ENCODE peak calls at places on chromosomes 7 and 10, in eight cellular contexts. B, D, I, Z, Q, J, U and M are unnamed samples.

GRCh38 chr7:159093351-159093971 is 51.2 kb downstream of the VIPR2 start:
- DNase-seq in D (no peak), J (no peak), Z (no peak), Q (no peak), B (no peak), U (no peak), I (no peak), M (no peak)

GRCh38 chr10:94240901-94241300 is 121.8 kb downstream of the NOC3L start:
- DNase-seq in U (no peak), J (no peak), D (no peak), B (no peak), Q (no peak), Z (no peak), I (no peak), M (no peak)

GRCh38 chr10:126842836-126843235 is 62.4 kb upstream of the DOCK1 start:
- DNase-seq in D (no peak), Z (no peak), I (no peak), J (no peak), Q (no peak), B (no peak), U (no peak), M (no peak)

GRCh38 chr7:130505753-130506152 is 13.9 kb downstream of the MEST start:
- DNase-seq in Z (no peak), Q (no peak), I (no peak), D (peak), U (no peak), J (no peak), B (no peak), M (no peak)

GRCh38 chr7:14000247-14000646 is 10.8 kb upstream of the ETV1 start:
- DNase-seq in J (no peak), D (no peak), I (no peak), B (no peak), Q (no peak), U (no peak), Z (no peak), M (no peak)

GRCh38 chr10:84293574-84294016 is 34.8 kb upstream of the CCSER2 start:
- DNase-seq in I (no peak), U (no peak), D (no peak), B (no peak), Q (no peak), J (no peak), Z (no peak), M (no peak)

GRCh38 chr7:148918058-148918596 is 34.0 kb upstream of the EZH2 start:
- DNase-seq in I (no peak), D (no peak), B (no peak), U (no peak), Q (no peak), J (no peak), Z (no peak), M (no peak)

GRCh38 chr10:97991875-97992274 is 38.5 kb downstream of the CRTAC1 start:
- DNase-seq in Z (no peak), I (peak), B (no peak), U (no peak), Q (no peak), D (peak), J (peak), M (no peak)

GRCh38 chr10:7707102-7707501 is 4.0 kb downstream of the ITIH2 start:
- DNase-seq in I (no peak), J (no peak), Z (no peak), D (no peak), Q (no peak), B (no peak), U (no peak), M (no peak)

GRCh38 chr10:131732631-131733127 is 168.1 kb upstream of the PPP2R2D start:
- DNase-seq in I (no peak), Z (no peak), Q (no peak), B (no peak), D (no peak), J (peak), U (no peak), M (no peak)

GRCh38 chr7:130458256-130458655 is 17.4 kb upstream of the CEP41 start:
- DNase-seq in D (no peak), I (no peak), Z (no peak), B (no peak), J (no peak), U (no peak), Q (no peak), M (no peak)

GRCh38 chr7:74138945-74139843 is 35.0 kb upstream of the EIF4H start:
- DNase-seq in I (no peak), U (no peak), D (no peak), Z (no peak), Q (no peak), J (no peak), B (no peak), M (no peak)

GRCh38 chr7:65983965-65984654 is 2.1 kb upstream of the GUSB start:
- DNase-seq in Z (peak), U (no peak), B (no peak), J (peak), I (no peak), Q (no peak), D (no peak), M (no peak)

GRCh38 chr10:97228775-97229157 is 43.0 kb upstream of the SLIT1 start:
- DNase-seq in B (no peak), U (no peak), Z (no peak), J (no peak), Q (no peak), I (no peak), D (no peak), M (no peak)

GRCh38 chr10:84605802-84606201 is 277.4 kb downstream of the CCSER2 start:
- DNase-seq in J (peak), D (no peak), Q (no peak), B (no peak), U (no peak), Z (no peak), I (no peak), M (no peak)

GRCh38 chr10:49593998-49594397 is 16.1 kb upstream of the SLC18A3 start:
- DNase-seq in B (peak), D (no peak), Q (no peak), J (no peak), U (no peak), I (no peak), Z (no peak), M (no peak)

GRCh38 chr10:6593140-6593740 is 13.2 kb upstream of the PRKCQ start:
- DNase-seq in I (no peak), B (no peak), J (peak), U (no peak), Q (no peak), D (no peak), Z (no peak), M (no peak)

GRCh38 chr7:151063212-151063561 is 3.8 kb downstream of the SLC4A2 start:
- DNase-seq in I (peak), J (peak), D (no peak), U (no peak), Z (no peak), B (no peak), Q (no peak), M (no peak)

GRCh38 chr10:133004478-133004877 is 62.1 kb upstream of the CFAP46 start:
- DNase-seq in D (no peak), J (no peak), B (no peak), I (no peak), Q (no peak), U (no peak), Z (no peak), M (no peak)

GRCh38 chr10:11610855-11611247 is 599 bp downstream of the USP6NL start:
- DNase-seq in U (no peak), J (peak), Q (peak), I (peak), Z (peak), B (peak), D (peak), M (peak)

GRCh38 chr10:106557951-106558733 is 606.4 kb downstream of the SORCS1 start:
- DNase-seq in I (peak), J (no peak), Q (no peak), D (peak), B (no peak), U (no peak), Z (no peak), M (no peak)

GRCh38 chr7:108875139-108875538 is 305.5 kb downstream of the DNAJB9 start:
- DNase-seq in J (peak), I (peak), B (no peak), Z (no peak), D (peak), U (no peak), Q (no peak), M (no peak)

GRCh38 chr7:26034386-26034785 is 117.6 kb upstream of the NFE2L3 start:
- DNase-seq in U (no peak), B (no peak), Z (no peak), I (no peak), Q (no peak), D (no peak), J (no peak), M (no peak)

GRCh38 chr10:63115732-63116383 is 17.3 kb upstream of the NRBF2 start:
- DNase-seq in J (peak), B (peak), Q (peak), D (peak), U (peak), I (peak), Z (peak), M (no peak)

GRCh38 chr10:104085801-104086400 is at the start of gene COL17A1:
- DNase-seq in Z (no peak), Q (no peak), D (no peak), I (no peak), J (peak), B (no peak), U (no peak), M (no peak)

GRCh38 chr10:108303149-108303548 is 1138.6 kb upstream of the SORCS1 start:
- DNase-seq in B (no peak), D (no peak), Q (no peak), U (no peak), J (peak), I (no peak), Z (no peak), M (no peak)

GRCh38 chr7:46772740-46773139 is 809.2 kb downstream of the TNS3 start:
- DNase-seq in Z (no peak), Q (no peak), I (no peak), B (no peak), D (no peak), U (no peak), J (no peak), M (no peak)

GRCh38 chr7:46774515-46774914 is 807.4 kb downstream of the TNS3 start:
- DNase-seq in J (no peak), Q (peak), B (peak), Z (no peak), I (peak), D (no peak), U (no peak), M (no peak)

GRCh38 chr7:46775020-46775419 is 806.9 kb downstream of the TNS3 start:
- DNase-seq in J (no peak), D (no peak), Z (no peak), I (no peak), Q (no peak), B (no peak), U (no peak), M (no peak)

GRCh38 chr7:46775776-46776175 is 806.1 kb downstream of the TNS3 start:
- DNase-seq in Q (no peak), J (no peak), I (no peak), U (no peak), B (no peak), Z (no peak), D (no peak), M (no peak)

DNA sequence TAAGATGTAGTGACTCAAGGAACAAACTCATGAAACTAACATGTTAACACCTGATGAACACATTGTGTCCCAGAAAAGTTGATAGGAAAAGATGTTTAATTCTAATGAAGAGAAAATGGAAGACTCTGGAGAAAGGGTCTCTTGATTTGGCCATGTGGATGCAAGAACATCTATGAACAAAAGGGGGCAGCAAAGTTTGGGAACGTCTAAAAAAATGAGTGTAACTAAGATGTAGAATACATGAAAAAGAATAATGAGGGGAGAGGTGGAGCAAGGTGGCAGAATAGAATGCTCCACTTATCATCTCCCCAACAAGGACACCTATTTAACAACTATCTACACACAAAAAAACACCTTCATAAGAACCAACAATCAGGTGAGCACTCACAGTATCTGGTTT is 805.1 kb downstream of the TNS3 start:
- DNase-seq in B (no peak), J (peak), Z (no peak), I (peak), U (no peak), Q (no peak), D (no peak), M (no peak)
- TF ChIP-seq CTCF in B (no peak), J (peak), Z (peak), I (peak), U (no peak), Q (peak), D (peak), M (no peak)

DNA sequence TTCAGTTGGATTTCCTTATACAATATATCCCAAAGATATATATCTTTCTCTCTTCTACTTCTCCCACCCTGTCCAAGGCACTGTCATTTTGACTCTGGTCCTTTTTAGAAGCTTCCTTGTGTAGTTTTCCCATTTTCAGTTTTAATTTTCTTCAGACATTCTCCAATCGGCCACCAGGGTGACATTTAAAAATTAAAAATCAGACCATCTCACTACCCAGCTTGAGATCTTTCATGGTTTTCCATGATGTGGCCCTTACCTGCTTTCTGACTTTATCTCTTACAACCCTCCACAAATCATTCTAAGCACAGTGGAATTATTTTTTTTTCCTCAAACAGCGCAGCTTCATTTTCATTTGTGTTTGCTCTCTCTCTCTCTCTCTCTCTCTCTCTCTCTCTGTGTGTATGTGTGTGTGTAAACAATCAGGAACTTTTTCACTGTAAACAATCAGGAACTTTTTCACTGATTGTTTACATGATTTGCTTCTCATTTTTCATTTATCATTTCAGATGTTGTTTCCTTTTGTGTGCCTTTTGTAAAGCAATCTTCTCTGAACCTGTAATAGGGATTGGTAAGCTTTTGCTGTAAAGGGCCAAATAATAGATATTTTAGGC is 348.8 kb downstream of the ATRNL1 start:
- DNase-seq in D (no peak), B (no peak), Z (no peak), U (no peak), Q (no peak), I (no peak), J (no peak), M (no peak)
- TF ChIP-seq CTCF in D (peak), B (no peak), Z (no peak), U (no peak), Q (no peak), I (no peak), J (no peak), M (no peak)

GRCh38 chr10:17703706-17704105 is 48.3 kb upstream of the TMEM236 start:
- DNase-seq in U (no peak), J (no peak), B (no peak), Z (no peak), I (no peak), Q (no peak), D (no peak), M (no peak)
- TF ChIP-seq CTCF in U (no peak), J (no peak), B (no peak), Z (no peak), I (no peak), Q (no peak), D (no peak), M (no peak)

DNA sequence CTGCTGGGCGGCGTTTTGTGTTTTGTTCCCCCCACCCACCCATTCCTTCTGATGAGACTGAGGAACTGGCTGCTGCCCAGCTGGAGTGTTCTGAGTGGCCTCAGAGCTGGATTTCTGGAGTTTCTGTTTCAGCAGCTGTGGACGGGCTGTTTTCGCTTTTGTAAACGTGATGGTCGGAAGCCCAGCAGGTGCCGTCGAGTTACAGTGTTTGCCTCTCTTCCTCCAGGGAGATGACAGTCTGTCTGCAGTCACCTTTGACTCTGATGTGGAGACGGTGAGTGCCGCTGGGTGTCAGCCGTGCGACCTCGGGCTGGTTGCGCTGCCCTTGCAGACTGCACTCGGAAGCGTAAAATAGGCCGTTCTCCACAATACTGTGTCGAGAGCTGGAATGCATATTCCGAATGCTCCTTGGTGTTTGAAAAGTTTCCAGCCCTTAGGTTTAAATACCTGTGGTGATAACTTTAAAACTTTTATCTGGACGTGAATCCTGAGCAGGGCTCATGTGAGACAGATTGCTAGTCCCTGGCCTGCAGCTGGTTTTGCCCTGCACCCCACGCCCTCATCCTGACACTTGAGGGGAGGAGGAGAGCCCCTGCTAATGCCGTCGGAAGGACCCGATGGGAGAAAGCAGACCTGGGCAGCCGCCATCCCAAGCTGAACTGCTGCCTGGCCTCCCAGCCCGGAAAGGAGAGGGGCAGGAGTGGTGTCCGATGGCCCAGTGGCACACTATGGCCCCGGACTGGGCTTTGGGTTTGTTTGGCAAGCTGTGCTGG is 8.3 kb downstream of the IQCE start:
- DNase-seq in D (no peak), Q (no peak), Z (peak), U (no peak), I (no peak), B (no peak), J (no peak), M (no peak)
- TF ChIP-seq CTCF in D (peak), Q (peak), Z (no peak), U (no peak), I (no peak), B (no peak), J (no peak), M (no peak)

DNA sequence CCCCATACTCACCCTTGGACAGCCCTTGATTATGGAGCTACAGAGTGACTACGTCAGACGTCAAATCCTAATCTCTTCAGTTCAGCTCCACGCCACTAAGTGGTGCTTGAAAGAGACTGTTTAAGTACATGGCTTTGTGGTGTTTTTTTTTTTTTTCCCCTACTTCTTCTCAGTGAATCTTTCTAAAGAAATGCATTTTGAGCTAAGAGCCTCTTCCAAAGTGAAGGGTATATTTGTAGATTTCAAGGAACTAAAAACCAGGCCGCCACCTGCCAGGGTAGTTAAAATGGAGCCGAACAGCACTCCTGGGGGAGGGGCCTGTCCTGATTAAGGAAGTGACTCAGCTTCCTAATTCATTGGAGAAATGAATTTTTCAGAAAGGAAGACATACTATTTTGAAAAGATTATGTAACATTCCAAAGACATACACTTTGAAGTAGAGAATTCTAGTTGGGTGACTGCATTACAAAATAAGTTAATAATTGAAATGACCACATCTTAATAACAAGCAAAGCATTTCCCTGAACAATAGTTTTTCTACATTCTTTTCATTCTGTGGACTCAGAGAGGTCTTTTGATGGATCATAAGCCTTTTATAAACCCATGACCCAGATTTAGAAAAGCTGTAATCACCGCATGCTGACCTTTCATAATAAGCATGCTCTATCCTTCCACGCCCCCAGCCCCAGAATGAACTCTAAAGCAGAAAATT is 20.6 kb upstream of the VPS41 start:
- DNase-seq in J (no peak), B (no peak), Q (no peak), I (peak), Z (no peak), D (no peak), U (no peak), M (no peak)
- TF ChIP-seq CTCF in J (no peak), B (no peak), Q (no peak), I (no peak), Z (no peak), D (no peak), U (no peak), M (no peak)

DNA sequence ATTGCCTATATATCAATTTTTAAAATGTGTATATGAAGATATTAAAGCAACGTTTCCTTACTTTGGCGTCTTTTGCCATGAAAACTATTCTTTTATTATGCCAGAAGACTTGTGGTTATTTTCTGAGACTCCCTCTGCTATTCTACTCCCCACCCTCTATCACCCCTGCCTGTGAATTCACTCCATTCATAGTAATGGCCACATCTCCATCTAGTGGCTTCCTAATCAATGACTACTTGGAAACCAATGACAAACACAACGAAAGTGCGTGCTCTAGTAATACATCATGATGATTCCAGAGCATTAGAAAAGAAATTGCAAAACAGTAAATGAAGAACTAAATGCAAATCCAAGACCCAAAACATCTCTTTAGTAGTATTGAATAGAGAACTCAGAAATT is 186.7 kb upstream of the HGF start:
- DNase-seq in B (no peak), D (peak), I (peak), Q (no peak), J (no peak), U (no peak), Z (no peak), M (no peak)
- TF ChIP-seq CTCF in B (no peak), D (peak), I (peak), Q (peak), J (peak), U (peak), Z (peak), M (no peak)

DNA sequence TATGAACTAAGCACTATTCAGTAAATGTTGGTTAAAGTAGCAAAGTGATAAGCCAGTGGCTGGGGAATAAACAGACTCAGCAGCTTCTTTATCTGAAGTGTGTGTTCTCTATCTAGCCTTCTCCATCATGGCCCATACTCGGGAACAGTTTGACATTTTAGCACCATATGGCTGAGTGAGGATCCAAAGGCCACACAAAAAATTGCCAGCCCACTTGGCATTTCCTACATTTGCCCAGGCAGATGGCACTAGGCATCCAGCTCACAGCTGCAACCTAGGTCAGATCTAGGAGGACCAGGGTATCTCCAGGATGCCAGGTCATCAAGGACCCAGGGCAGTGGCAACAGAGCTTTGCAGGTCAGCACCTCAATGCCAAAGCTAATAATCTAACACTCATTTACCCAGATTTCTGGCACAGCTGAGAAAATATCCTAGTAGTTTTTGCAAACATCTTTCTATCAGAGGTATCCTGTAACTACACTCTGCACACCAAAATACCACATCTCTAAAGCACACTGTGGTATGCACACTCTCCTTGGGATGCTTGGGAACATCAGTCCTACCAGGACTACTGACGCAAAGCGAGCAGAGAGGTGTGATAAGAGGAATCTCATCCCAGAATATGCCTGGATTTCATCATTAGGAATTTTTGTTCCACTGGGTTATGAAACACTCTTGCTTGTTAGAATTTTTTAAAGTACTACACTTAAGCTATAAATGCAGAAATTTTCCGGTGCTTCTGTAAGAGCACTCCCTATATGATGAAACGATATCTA is 61.7 kb downstream of the DOCK4 start:
- DNase-seq in Q (no peak), I (peak), U (no peak), B (no peak), Z (no peak), D (no peak), J (no peak), M (no peak)
- TF ChIP-seq CTCF in Q (no peak), I (no peak), U (no peak), B (no peak), Z (no peak), D (no peak), J (no peak), M (no peak)